ENCODE peak calls at places on chromosomes 13 and 19, in four cellular contexts. One of them, this sample, is unnamed.

GRCh38 chr19:27746691-27747380 is 1466.1 kb downstream of the UQCRFS1 start:
- DNase-seq in HepG2: no peak
- DNase-seq in mesenchymal stem cell: no peak
- DNase-seq in neuronal stem cell: no peak
- DNase-seq in this sample: peak

GRCh38 chr13:66663206-66663605 is 566.9 kb downstream of the PCDH9 start:
- DNase-seq in HepG2: no peak
- DNase-seq in mesenchymal stem cell: no peak
- DNase-seq in neuronal stem cell: no peak
- DNase-seq in this sample: no peak

GRCh38 chr19:11401808-11402543 is 17.1 kb downstream of the RGL3 start:
- DNase-seq in HepG2: no peak
- DNase-seq in mesenchymal stem cell: no peak
- DNase-seq in neuronal stem cell: no peak
- DNase-seq in this sample: no peak

GRCh38 chr13:73803997-73804396 is 330.2 kb downstream of the KLF12 start:
- DNase-seq in mesenchymal stem cell: peak
- DNase-seq in neuronal stem cell: no peak
- DNase-seq in HepG2: no peak
- DNase-seq in this sample: no peak

GRCh38 chr13:30116379-30116778 is 191.0 kb downstream of the KATNAL1 start:
- DNase-seq in neuronal stem cell: no peak
- DNase-seq in HepG2: no peak
- DNase-seq in mesenchymal stem cell: no peak
- DNase-seq in this sample: no peak

GRCh38 chr19:6424190-6424938 is at the start of gene KHSRP:
- DNase-seq in HepG2: no peak
- DNase-seq in neuronal stem cell: no peak
- DNase-seq in mesenchymal stem cell: peak
- DNase-seq in this sample: no peak

GRCh38 chr19:45446295-45446694 is 21.5 kb upstream of the FOSB start:
- DNase-seq in neuronal stem cell: no peak
- DNase-seq in mesenchymal stem cell: peak
- DNase-seq in HepG2: peak
- DNase-seq in this sample: peak

GRCh38 chr13:50274181-50274580 is 258.9 kb downstream of the KCNRG start:
- DNase-seq in HepG2: no peak
- DNase-seq in neuronal stem cell: no peak
- DNase-seq in mesenchymal stem cell: no peak
- DNase-seq in this sample: no peak

GRCh38 chr13:31824705-31825512 is 85.6 kb downstream of the RXFP2 start:
- DNase-seq in mesenchymal stem cell: peak
- DNase-seq in HepG2: no peak
- DNase-seq in neuronal stem cell: no peak
- DNase-seq in this sample: no peak

GRCh38 chr13:99855516-99855915 is 116.1 kb downstream of the ZIC5 start:
- DNase-seq in neuronal stem cell: no peak
- DNase-seq in mesenchymal stem cell: no peak
- DNase-seq in HepG2: no peak
- DNase-seq in this sample: no peak

GRCh38 chr13:59461411-59461810 is 702.3 kb downstream of the DIAPH3 start:
- DNase-seq in neuronal stem cell: no peak
- DNase-seq in HepG2: no peak
- DNase-seq in mesenchymal stem cell: no peak
- DNase-seq in this sample: no peak

GRCh38 chr19:48740705-48741030 is 258 bp upstream of the RASIP1 start:
- DNase-seq in HepG2: no peak
- DNase-seq in neuronal stem cell: no peak
- DNase-seq in mesenchymal stem cell: no peak
- DNase-seq in this sample: no peak
- H3K4me2 ChIP-seq in HepG2: no peak
- H3K4me2 ChIP-seq in neuronal stem cell: no peak
- H3K4me2 ChIP-seq in mesenchymal stem cell: no peak
- H3K4me2 ChIP-seq in this sample: no peak

GRCh38 chr19:47469419-47469700 is 2.3 kb downstream of the SLC8A2 start:
- DNase-seq in neuronal stem cell: no peak
- DNase-seq in mesenchymal stem cell: no peak
- DNase-seq in HepG2: no peak
- DNase-seq in this sample: no peak
- H3K4me2 ChIP-seq in neuronal stem cell: peak
- H3K4me2 ChIP-seq in mesenchymal stem cell: no peak
- H3K4me2 ChIP-seq in HepG2: no peak
- H3K4me2 ChIP-seq in this sample: no peak

GRCh38 chr13:101474419-101474957 is 22.0 kb downstream of the ITGBL1 start:
- DNase-seq in mesenchymal stem cell: peak
- DNase-seq in HepG2: no peak
- DNase-seq in neuronal stem cell: peak
- DNase-seq in this sample: no peak
- H3K4me2 ChIP-seq in mesenchymal stem cell: no peak
- H3K4me2 ChIP-seq in HepG2: no peak
- H3K4me2 ChIP-seq in neuronal stem cell: no peak
- H3K4me2 ChIP-seq in this sample: no peak

GRCh38 chr19:15199219-15199651 is 1.6 kb downstream of the NOTCH3 start:
- DNase-seq in HepG2: no peak
- DNase-seq in neuronal stem cell: no peak
- DNase-seq in mesenchymal stem cell: no peak
- DNase-seq in this sample: no peak

GRCh38 chr19:15198006-15198356 is 2.8 kb downstream of the NOTCH3 start:
- DNase-seq in HepG2: no peak
- DNase-seq in neuronal stem cell: no peak
- DNase-seq in mesenchymal stem cell: no peak
- DNase-seq in this sample: no peak

GRCh38 chr19:15201374-15202023 is 704 bp upstream of the NOTCH3 start:
- DNase-seq in HepG2: no peak
- DNase-seq in mesenchymal stem cell: no peak
- DNase-seq in neuronal stem cell: no peak
- DNase-seq in this sample: no peak

GRCh38 chr19:15200575-15201364 is at the start of gene NOTCH3:
- DNase-seq in neuronal stem cell: peak
- DNase-seq in mesenchymal stem cell: no peak
- DNase-seq in HepG2: no peak
- DNase-seq in this sample: no peak

GRCh38 chr19:15199652-15200574 is 882 bp downstream of the NOTCH3 start:
- DNase-seq in mesenchymal stem cell: peak
- DNase-seq in neuronal stem cell: peak
- DNase-seq in HepG2: no peak
- DNase-seq in this sample: no peak
- H3K4me2 ChIP-seq in mesenchymal stem cell: peak
- H3K4me2 ChIP-seq in neuronal stem cell: peak
- H3K4me2 ChIP-seq in HepG2: peak
- H3K4me2 ChIP-seq in this sample: peak

DNA sequence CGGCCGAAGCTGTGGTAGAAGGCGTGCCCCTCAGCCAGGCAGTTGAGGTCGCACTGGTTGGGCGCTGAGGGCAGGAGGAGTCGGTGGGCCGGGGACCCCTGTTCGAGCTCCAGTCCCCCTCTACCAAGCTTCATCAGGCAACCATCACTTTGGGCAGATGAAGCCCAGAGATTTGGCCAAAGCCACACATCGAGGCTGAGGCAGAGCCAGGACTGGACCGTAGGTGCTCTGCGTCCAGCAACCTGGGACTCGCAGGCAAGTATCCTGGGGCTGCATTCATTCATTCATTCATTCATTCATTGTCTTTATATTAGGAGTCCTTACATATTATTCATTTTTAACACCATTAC is 4.3 kb downstream of the ADAMTSL5 start:
- DNase-seq in HepG2: no peak
- DNase-seq in neuronal stem cell: no peak
- DNase-seq in mesenchymal stem cell: no peak
- DNase-seq in this sample: peak
- H3K4me2 ChIP-seq in HepG2: no peak
- H3K4me2 ChIP-seq in neuronal stem cell: peak
- H3K4me2 ChIP-seq in mesenchymal stem cell: peak
- H3K4me2 ChIP-seq in this sample: peak

This sample was measured in trophoblast cell.